ENCODE peak calls at places on chromosomes 3 and 15, in ten cellular contexts. One of them, this sample, is unnamed.

GRCh38 chr3:194610690-194611089 is 22.5 kb downstream of the TMEM44 start:
- DNase-seq in esophagus squamous epithelium: no peak
- DNase-seq in CD8-positive, alpha-beta memory T cell: no peak
- DNase-seq in K562: no peak
- DNase-seq in cardiac muscle cell: no peak
- DNase-seq in heart right ventricle: no peak
- DNase-seq in right cardiac atrium: no peak
- DNase-seq in H9: no peak
- DNase-seq in OCI-LY7: no peak
- DNase-seq in RWPE1: no peak
- DNase-seq in this sample: no peak

GRCh38 chr3:184687363-184688049 is 24.4 kb downstream of the MAGEF1 start:
- DNase-seq in H9: no peak
- DNase-seq in heart right ventricle: peak; percentile 59
- DNase-seq in right cardiac atrium: peak; percentile 78
- DNase-seq in K562: no peak
- DNase-seq in CD8-positive, alpha-beta memory T cell: no peak
- DNase-seq in RWPE1: no peak
- DNase-seq in OCI-LY7: no peak
- DNase-seq in esophagus squamous epithelium: no peak
- DNase-seq in cardiac muscle cell: no peak
- DNase-seq in this sample: no peak

GRCh38 chr3:73848173-73848751 is 223.5 kb upstream of the PDZRN3 start:
- DNase-seq in OCI-LY7: no peak
- DNase-seq in right cardiac atrium: no peak
- DNase-seq in H9: no peak
- DNase-seq in esophagus squamous epithelium: no peak
- DNase-seq in cardiac muscle cell: peak; percentile 62
- DNase-seq in K562: no peak
- DNase-seq in RWPE1: peak; percentile 23
- DNase-seq in heart right ventricle: no peak
- DNase-seq in CD8-positive, alpha-beta memory T cell: no peak
- DNase-seq in this sample: no peak

GRCh38 chr3:173410836-173411235 is 13.3 kb downstream of the NLGN1 start:
- DNase-seq in cardiac muscle cell: no peak
- DNase-seq in RWPE1: no peak
- DNase-seq in right cardiac atrium: no peak
- DNase-seq in heart right ventricle: no peak
- DNase-seq in OCI-LY7: no peak
- DNase-seq in CD8-positive, alpha-beta memory T cell: no peak
- DNase-seq in H9: no peak
- DNase-seq in esophagus squamous epithelium: no peak
- DNase-seq in K562: no peak
- DNase-seq in this sample: no peak

GRCh38 chr3:138468886-138469285 is 34.5 kb downstream of the ESYT3 start:
- DNase-seq in right cardiac atrium: no peak
- DNase-seq in cardiac muscle cell: no peak
- DNase-seq in esophagus squamous epithelium: no peak
- DNase-seq in H9: peak; percentile 12
- DNase-seq in RWPE1: no peak
- DNase-seq in OCI-LY7: no peak
- DNase-seq in heart right ventricle: peak; percentile 23
- DNase-seq in CD8-positive, alpha-beta memory T cell: no peak
- DNase-seq in K562: no peak
- DNase-seq in this sample: no peak

GRCh38 chr15:53658827-53659226 is 100.6 kb downstream of the WDR72 start:
- DNase-seq in right cardiac atrium: no peak
- DNase-seq in CD8-positive, alpha-beta memory T cell: no peak
- DNase-seq in RWPE1: no peak
- DNase-seq in esophagus squamous epithelium: no peak
- DNase-seq in heart right ventricle: no peak
- DNase-seq in OCI-LY7: no peak
- DNase-seq in cardiac muscle cell: no peak
- DNase-seq in H9: no peak
- DNase-seq in K562: no peak
- DNase-seq in this sample: no peak

GRCh38 chr3:178711753-178712152 is 175.5 kb downstream of the KCNMB2 start:
- DNase-seq in cardiac muscle cell: no peak
- DNase-seq in K562: no peak
- DNase-seq in heart right ventricle: no peak
- DNase-seq in CD8-positive, alpha-beta memory T cell: no peak
- DNase-seq in RWPE1: no peak
- DNase-seq in right cardiac atrium: no peak
- DNase-seq in H9: no peak
- DNase-seq in OCI-LY7: no peak
- DNase-seq in esophagus squamous epithelium: no peak
- DNase-seq in this sample: no peak

GRCh38 chr15:70767668-70768067 is 4.3 kb upstream of the UACA start:
- DNase-seq in K562: no peak
- DNase-seq in H9: no peak
- DNase-seq in heart right ventricle: no peak
- DNase-seq in esophagus squamous epithelium: no peak
- DNase-seq in right cardiac atrium: no peak
- DNase-seq in OCI-LY7: no peak
- DNase-seq in RWPE1: no peak
- DNase-seq in CD8-positive, alpha-beta memory T cell: no peak
- DNase-seq in cardiac muscle cell: no peak
- DNase-seq in this sample: no peak

GRCh38 chr15:36958611-36959010 is 141.7 kb downstream of the MEIS2 start:
- DNase-seq in heart right ventricle: no peak
- DNase-seq in CD8-positive, alpha-beta memory T cell: no peak
- DNase-seq in K562: no peak
- DNase-seq in H9: no peak
- DNase-seq in cardiac muscle cell: no peak
- DNase-seq in esophagus squamous epithelium: no peak
- DNase-seq in OCI-LY7: no peak
- DNase-seq in right cardiac atrium: no peak
- DNase-seq in RWPE1: no peak
- DNase-seq in this sample: no peak

GRCh38 chr15:36961956-36962355 is 138.4 kb downstream of the MEIS2 start:
- DNase-seq in right cardiac atrium: no peak
- DNase-seq in K562: no peak
- DNase-seq in cardiac muscle cell: no peak
- DNase-seq in esophagus squamous epithelium: no peak
- DNase-seq in CD8-positive, alpha-beta memory T cell: no peak
- DNase-seq in H9: no peak
- DNase-seq in RWPE1: no peak
- DNase-seq in heart right ventricle: no peak
- DNase-seq in OCI-LY7: no peak
- DNase-seq in this sample: no peak

GRCh38 chr15:36960179-36960946 is 140.0 kb downstream of the MEIS2 start:
- DNase-seq in right cardiac atrium: no peak
- DNase-seq in H9: no peak
- DNase-seq in OCI-LY7: no peak
- DNase-seq in esophagus squamous epithelium: no peak
- DNase-seq in RWPE1: no peak
- DNase-seq in CD8-positive, alpha-beta memory T cell: no peak
- DNase-seq in cardiac muscle cell: no peak
- DNase-seq in heart right ventricle: no peak
- DNase-seq in K562: no peak
- DNase-seq in this sample: no peak

GRCh38 chr15:36960947-36961227 is 139.5 kb downstream of the MEIS2 start:
- DNase-seq in heart right ventricle: no peak
- DNase-seq in esophagus squamous epithelium: no peak
- DNase-seq in right cardiac atrium: no peak
- DNase-seq in CD8-positive, alpha-beta memory T cell: no peak
- DNase-seq in K562: no peak
- DNase-seq in OCI-LY7: no peak
- DNase-seq in cardiac muscle cell: no peak
- DNase-seq in RWPE1: no peak
- DNase-seq in H9: no peak
- DNase-seq in this sample: no peak

DNA sequence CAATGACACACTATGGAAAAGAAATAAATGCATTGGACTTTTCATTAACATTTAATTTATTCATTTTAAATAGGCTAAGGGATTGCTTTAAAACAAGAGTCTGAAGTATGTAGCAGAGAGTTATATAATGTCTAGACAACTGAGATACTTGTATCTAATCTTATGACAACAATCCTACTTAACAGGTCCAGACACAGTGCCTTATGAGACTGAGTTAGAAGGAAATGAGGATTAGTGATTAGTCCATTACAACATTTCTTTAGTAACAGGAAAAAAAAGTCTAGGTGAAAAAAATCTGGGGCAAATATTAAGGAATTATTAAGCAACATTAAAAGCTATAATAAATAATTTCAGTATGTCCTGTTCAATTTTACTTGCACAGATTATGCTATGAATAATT is 140.6 kb downstream of the MEIS2 start:
- DNase-seq in OCI-LY7: no peak
- DNase-seq in CD8-positive, alpha-beta memory T cell: no peak
- DNase-seq in esophagus squamous epithelium: no peak
- DNase-seq in cardiac muscle cell: no peak
- DNase-seq in K562: no peak
- DNase-seq in heart right ventricle: no peak
- DNase-seq in H9: no peak
- DNase-seq in RWPE1: no peak
- DNase-seq in right cardiac atrium: no peak
- DNase-seq in this sample: no peak
- H3K27ac ChIP-seq in OCI-LY7: no peak overlapping the region
- H3K27ac ChIP-seq in CD8-positive, alpha-beta memory T cell: no peak overlapping the region
- H3K27ac ChIP-seq in esophagus squamous epithelium: no peak overlapping the region
- H3K27ac ChIP-seq in cardiac muscle cell: no peak overlapping the region
- H3K27ac ChIP-seq in K562: no peak overlapping the region
- H3K27ac ChIP-seq in heart right ventricle: no peak overlapping the region
- H3K27ac ChIP-seq in H9: no peak overlapping the region
- H3K27ac ChIP-seq in RWPE1: no peak overlapping the region
- H3K27ac ChIP-seq in right cardiac atrium: no peak overlapping the region
- H3K27ac ChIP-seq in this sample: no peak overlapping the region

GRCh38 chr15:85837881-85838280 is 43.2 kb upstream of the KLHL25 start:
- DNase-seq in CD8-positive, alpha-beta memory T cell: no peak
- DNase-seq in H9: no peak
- DNase-seq in esophagus squamous epithelium: no peak
- DNase-seq in cardiac muscle cell: no peak
- DNase-seq in RWPE1: no peak
- DNase-seq in right cardiac atrium: no peak
- DNase-seq in heart right ventricle: no peak
- DNase-seq in K562: no peak
- DNase-seq in OCI-LY7: no peak
- DNase-seq in this sample: no peak

GRCh38 chr15:85839637-85840036 is 44.9 kb upstream of the KLHL25 start:
- DNase-seq in H9: no peak
- DNase-seq in RWPE1: no peak
- DNase-seq in CD8-positive, alpha-beta memory T cell: no peak
- DNase-seq in K562: no peak
- DNase-seq in heart right ventricle: no peak
- DNase-seq in esophagus squamous epithelium: no peak
- DNase-seq in OCI-LY7: no peak
- DNase-seq in right cardiac atrium: no peak
- DNase-seq in cardiac muscle cell: no peak
- DNase-seq in this sample: no peak

GRCh38 chr15:85837011-85837433 is 42.3 kb upstream of the KLHL25 start:
- DNase-seq in RWPE1: peak; percentile 44
- DNase-seq in cardiac muscle cell: no peak
- DNase-seq in right cardiac atrium: no peak
- DNase-seq in esophagus squamous epithelium: no peak
- DNase-seq in CD8-positive, alpha-beta memory T cell: no peak
- DNase-seq in K562: no peak
- DNase-seq in heart right ventricle: no peak
- DNase-seq in H9: no peak
- DNase-seq in OCI-LY7: no peak
- DNase-seq in this sample: no peak

GRCh38 chr15:85840079-85840801 is 45.5 kb upstream of the KLHL25 start:
- DNase-seq in esophagus squamous epithelium: no peak
- DNase-seq in OCI-LY7: peak; percentile 82
- DNase-seq in heart right ventricle: peak; percentile 77
- DNase-seq in cardiac muscle cell: peak; percentile 69
- DNase-seq in K562: peak; percentile 73
- DNase-seq in H9: peak; percentile 94
- DNase-seq in right cardiac atrium: peak; percentile 93
- DNase-seq in CD8-positive, alpha-beta memory T cell: peak; percentile 70
- DNase-seq in RWPE1: peak; percentile 83
- DNase-seq in this sample: peak; percentile 72

GRCh38 chr15:85838655-85839054 is 43.9 kb upstream of the KLHL25 start:
- DNase-seq in OCI-LY7: no peak
- DNase-seq in heart right ventricle: no peak
- DNase-seq in K562: no peak
- DNase-seq in RWPE1: no peak
- DNase-seq in H9: no peak
- DNase-seq in cardiac muscle cell: no peak
- DNase-seq in right cardiac atrium: no peak
- DNase-seq in esophagus squamous epithelium: no peak
- DNase-seq in CD8-positive, alpha-beta memory T cell: no peak
- DNase-seq in this sample: no peak
- H3K27ac ChIP-seq in OCI-LY7: no peak overlapping the region
- H3K27ac ChIP-seq in heart right ventricle: no peak overlapping the region
- H3K27ac ChIP-seq in K562: no peak overlapping the region
- H3K27ac ChIP-seq in RWPE1: no peak overlapping the region
- H3K27ac ChIP-seq in H9: no peak overlapping the region
- H3K27ac ChIP-seq in cardiac muscle cell: no peak overlapping the region
- H3K27ac ChIP-seq in right cardiac atrium: no peak overlapping the region
- H3K27ac ChIP-seq in esophagus squamous epithelium: no peak overlapping the region
- H3K27ac ChIP-seq in CD8-positive, alpha-beta memory T cell: no peak overlapping the region
- H3K27ac ChIP-seq in this sample: no peak overlapping the region

GRCh38 chr15:72098076-72098475 is 19.9 kb downstream of the MYO9A start:
- DNase-seq in esophagus squamous epithelium: no peak
- DNase-seq in cardiac muscle cell: peak; percentile 30
- DNase-seq in CD8-positive, alpha-beta memory T cell: no peak
- DNase-seq in RWPE1: no peak
- DNase-seq in H9: no peak
- DNase-seq in heart right ventricle: no peak
- DNase-seq in right cardiac atrium: no peak
- DNase-seq in OCI-LY7: no peak
- DNase-seq in K562: no peak
- DNase-seq in this sample: no peak
- H3K27ac ChIP-seq in esophagus squamous epithelium: no peak overlapping the region
- H3K27ac ChIP-seq in cardiac muscle cell: no peak overlapping the region
- H3K27ac ChIP-seq in CD8-positive, alpha-beta memory T cell: no peak overlapping the region
- H3K27ac ChIP-seq in RWPE1: no peak overlapping the region
- H3K27ac ChIP-seq in H9: no peak overlapping the region
- H3K27ac ChIP-seq in heart right ventricle: no peak overlapping the region
- H3K27ac ChIP-seq in right cardiac atrium: no peak overlapping the region
- H3K27ac ChIP-seq in OCI-LY7: no peak overlapping the region
- H3K27ac ChIP-seq in K562: no peak overlapping the region
- H3K27ac ChIP-seq in this sample: no peak overlapping the region

GRCh38 chr3:125644036-125645025 is 49.0 kb upstream of the OSBPL11 start:
- DNase-seq in RWPE1: no peak
- DNase-seq in K562: no peak
- DNase-seq in right cardiac atrium: peak; percentile 80
- DNase-seq in H9: no peak
- DNase-seq in CD8-positive, alpha-beta memory T cell: no peak
- DNase-seq in heart right ventricle: peak; percentile 19
- DNase-seq in cardiac muscle cell: peak; percentile 57
- DNase-seq in OCI-LY7: no peak
- DNase-seq in esophagus squamous epithelium: no peak
- DNase-seq in this sample: no peak

GRCh38 chr3:125647318-125648014 is 52.2 kb upstream of the OSBPL11 start:
- DNase-seq in OCI-LY7: no peak
- DNase-seq in RWPE1: peak; percentile 96
- DNase-seq in K562: no peak
- DNase-seq in esophagus squamous epithelium: no peak
- DNase-seq in right cardiac atrium: no peak
- DNase-seq in H9: peak; percentile 73
- DNase-seq in cardiac muscle cell: no peak
- DNase-seq in heart right ventricle: no peak
- DNase-seq in CD8-positive, alpha-beta memory T cell: no peak
- DNase-seq in this sample: no peak

GRCh38 chr3:125641901-125642300 is 46.6 kb upstream of the OSBPL11 start:
- DNase-seq in cardiac muscle cell: no peak
- DNase-seq in K562: no peak
- DNase-seq in heart right ventricle: no peak
- DNase-seq in right cardiac atrium: no peak
- DNase-seq in H9: no peak
- DNase-seq in RWPE1: no peak
- DNase-seq in CD8-positive, alpha-beta memory T cell: no peak
- DNase-seq in esophagus squamous epithelium: no peak
- DNase-seq in OCI-LY7: no peak
- DNase-seq in this sample: no peak

GRCh38 chr3:125643127-125643526 is 47.8 kb upstream of the OSBPL11 start:
- DNase-seq in esophagus squamous epithelium: no peak
- DNase-seq in heart right ventricle: no peak
- DNase-seq in right cardiac atrium: no peak
- DNase-seq in OCI-LY7: no peak
- DNase-seq in cardiac muscle cell: no peak
- DNase-seq in CD8-positive, alpha-beta memory T cell: no peak
- DNase-seq in K562: no peak
- DNase-seq in H9: no peak
- DNase-seq in RWPE1: no peak
- DNase-seq in this sample: no peak

DNA sequence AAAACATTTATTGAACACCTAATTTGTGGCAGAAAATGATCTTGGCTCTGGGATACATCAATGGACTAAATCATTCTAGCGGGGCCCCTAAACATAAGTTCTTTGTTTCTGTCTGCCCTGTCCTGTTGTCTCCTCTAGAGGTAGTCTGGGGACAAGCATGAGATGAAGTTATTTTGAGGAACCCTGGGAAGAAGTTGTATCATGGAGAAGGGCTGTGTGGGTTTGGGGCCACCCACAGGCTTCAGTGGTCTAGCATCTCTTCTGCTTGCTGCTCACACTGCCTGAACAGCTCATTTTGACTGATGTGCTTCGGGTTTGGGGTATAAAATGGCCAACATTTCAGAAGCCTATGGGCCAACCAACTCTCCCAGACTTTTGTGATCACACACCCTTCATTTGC is 50.3 kb upstream of the OSBPL11 start:
- DNase-seq in cardiac muscle cell: no peak
- DNase-seq in CD8-positive, alpha-beta memory T cell: no peak
- DNase-seq in RWPE1: no peak
- DNase-seq in H9: no peak
- DNase-seq in heart right ventricle: no peak
- DNase-seq in OCI-LY7: no peak
- DNase-seq in esophagus squamous epithelium: no peak
- DNase-seq in K562: no peak
- DNase-seq in right cardiac atrium: no peak
- DNase-seq in this sample: no peak
- H3K27ac ChIP-seq in cardiac muscle cell: no peak overlapping the region
- H3K27ac ChIP-seq in CD8-positive, alpha-beta memory T cell: no peak overlapping the region
- H3K27ac ChIP-seq in RWPE1: no peak overlapping the region
- H3K27ac ChIP-seq in H9: no peak overlapping the region
- H3K27ac ChIP-seq in heart right ventricle: no peak overlapping the region
- H3K27ac ChIP-seq in OCI-LY7: no peak overlapping the region
- H3K27ac ChIP-seq in esophagus squamous epithelium: no peak overlapping the region
- H3K27ac ChIP-seq in K562: no peak overlapping the region
- H3K27ac ChIP-seq in right cardiac atrium: no peak overlapping the region
- H3K27ac ChIP-seq in this sample: no peak overlapping the region